ENCODE peak calls at places on chromosome 2, in five cellular contexts. L, P, R, H and K are unnamed samples.

GRCh38 chr2:70767699-70768584 is at the start of gene ADD2:
- DNase-seq in L (peak; percentile 83), P (peak; percentile 10), R (peak; percentile 93), H (no peak), K (peak; percentile 68)

GRCh38 chr2:208062113-208062512 is 36.8 kb upstream of the PLEKHM3 start:
- DNase-seq in L (peak; percentile 86), P (peak; percentile 33), R (peak; percentile 85), H (peak; percentile 26), K (peak; percentile 50)

GRCh38 chr2:186617771-186618170 is 27.9 kb downstream of the ITGAV start:
- DNase-seq in L (no peak), P (no peak), R (no peak), H (no peak), K (no peak)

GRCh38 chr2:234669611-234670010 is 172.7 kb upstream of the ARL4C start:
- DNase-seq in L (peak; percentile 71), P (no peak), R (peak; percentile 48), H (no peak), K (no peak)

GRCh38 chr2:163692611-163693482 is 43.0 kb downstream of the FIGN start:
- DNase-seq in L (peak; percentile 49), P (no peak), R (no peak), H (no peak), K (no peak)

GRCh38 chr2:134402385-134402784 is 148.5 kb downstream of the MGAT5 start:
- DNase-seq in L (no peak), P (no peak), R (no peak), H (no peak), K (no peak)

GRCh38 chr2:96664366-96664765 is 21.8 kb downstream of the FER1L5 start:
- DNase-seq in L (no peak), P (no peak), R (no peak), H (no peak), K (no peak)

GRCh38 chr2:10444463-10444862 is 3.7 kb downstream of the ODC1 start:
- DNase-seq in L (no peak), P (no peak), R (no peak), H (no peak), K (no peak)

GRCh38 chr2:47226124-47227040 is 71.3 kb upstream of the STPG4 start:
- DNase-seq in L (no peak), P (no peak), R (no peak), H (no peak), K (no peak)

GRCh38 chr2:137357641-137358040 is 592.3 kb downstream of the THSD7B start:
- DNase-seq in L (no peak), P (peak; percentile 13), R (no peak), H (no peak), K (no peak)

GRCh38 chr2:241570961-241571581 is 12.5 kb downstream of the BOK start:
- DNase-seq in L (no peak), P (no peak), R (no peak), H (no peak), K (no peak)

GRCh38 chr2:53568463-53568862 is 199.1 kb upstream of the CHAC2 start:
- DNase-seq in L (no peak), P (no peak), R (no peak), H (no peak), K (peak; percentile 26)

GRCh38 chr2:215692387-215693079 is 256.7 kb upstream of the FN1 start:
- DNase-seq in L (no peak), P (no peak), R (no peak), H (no peak), K (no peak)

GRCh38 chr2:28447943-28448737 is 47.7 kb upstream of the PLB1 start:
- DNase-seq in L (no peak), P (peak; percentile 84), R (no peak), H (no peak), K (peak; percentile 19)

GRCh38 chr2:176129013-176129796 is at the start of gene HOXD8:
- DNase-seq in L (peak; percentile 79), P (no peak), R (peak; percentile 88), H (peak; percentile 59), K (peak; percentile 96)
- TF ChIP-seq EZH2 in L (peak; percentile 87), P (peak; percentile 89), R (peak; percentile 95), H (no peak), K (no peak)

DNA sequence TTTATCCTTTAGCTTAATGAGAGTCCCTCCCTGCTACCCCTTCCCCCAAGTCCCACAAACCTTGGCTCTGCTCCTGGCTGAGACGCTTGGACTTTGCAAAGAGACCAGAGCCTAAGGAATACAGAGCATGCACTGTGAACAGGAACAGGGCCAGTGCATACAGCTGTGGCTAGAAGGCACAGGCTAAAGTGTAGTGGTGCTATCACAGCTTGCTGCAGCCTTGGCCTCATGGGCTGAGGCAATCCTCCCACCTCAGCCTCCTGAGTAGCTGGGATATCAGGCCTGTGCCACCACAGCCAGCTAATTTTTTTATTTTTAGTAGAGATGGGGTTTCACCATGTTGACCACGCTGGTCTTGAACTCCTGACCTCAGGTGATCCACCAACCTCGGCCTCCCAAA is 39.5 kb upstream of the ASXL2 start:
- DNase-seq in L (no peak), P (no peak), R (no peak), H (no peak), K (no peak)
- TF ChIP-seq CTCF in L (no peak), P (no peak), R (no peak), H (no peak), K (no peak)

DNA sequence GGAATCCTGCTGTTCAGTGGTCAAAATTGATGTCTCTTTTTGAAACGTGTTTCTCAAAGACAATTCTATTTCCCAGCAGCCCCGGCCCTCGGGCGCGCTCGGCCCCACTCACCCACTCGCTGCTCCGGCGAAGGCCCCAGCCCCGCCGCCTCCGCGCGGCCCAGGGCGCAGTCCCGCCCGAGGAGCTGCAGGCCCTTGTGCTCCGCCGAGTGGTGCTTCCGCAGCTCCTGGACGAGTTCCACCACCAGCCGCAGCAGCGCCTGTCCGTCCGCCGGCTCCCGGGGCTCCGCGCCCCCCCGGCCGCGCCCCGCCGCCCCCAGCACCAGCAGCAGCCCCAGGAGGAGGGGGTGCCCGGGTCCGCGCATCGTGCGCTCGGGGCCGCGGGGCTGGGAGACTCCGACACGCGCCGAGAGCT is 413 bp downstream of the ALKAL2 start:
- DNase-seq in L (peak; percentile 67), P (no peak), R (peak; percentile 68), H (no peak), K (peak; percentile 35)
- TF ChIP-seq EZH2 in L (no peak), P (peak; percentile 3), R (peak; percentile 69), H (no peak), K (peak; percentile 4)

GRCh38 chr2:109321570-109321969 is 192.6 kb downstream of the SH3RF3 start:
- DNase-seq in L (no peak), P (no peak), R (no peak), H (no peak), K (peak; percentile 26)
- TF ChIP-seq CTCF in L (no peak), P (no peak), R (no peak), H (no peak), K (no peak)

DNA sequence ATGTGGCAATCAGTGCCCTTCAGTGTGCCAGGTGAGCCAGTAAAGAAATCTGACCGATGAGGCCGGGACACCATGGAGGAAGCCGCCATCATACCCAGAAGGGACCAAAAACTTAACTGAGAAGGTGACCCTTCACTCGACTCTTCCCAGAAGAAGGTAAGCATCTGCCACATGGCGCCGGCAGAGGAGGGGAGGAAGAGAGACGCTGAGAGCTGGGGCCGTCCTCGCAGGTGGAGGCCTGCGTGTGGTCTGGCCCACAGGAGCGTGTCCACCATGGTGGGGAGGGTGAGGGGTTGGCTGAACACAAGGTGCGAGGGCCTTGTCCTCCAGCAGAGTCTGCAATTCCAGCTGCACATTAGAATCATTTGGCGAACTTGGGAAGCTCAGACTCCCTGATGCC is 513.1 kb upstream of the RAB6C start:
- DNase-seq in L (no peak), P (no peak), R (no peak), H (no peak), K (no peak)
- TF ChIP-seq EZH2 in L (no peak), P (no peak), R (no peak), H (no peak), K (no peak)

GRCh38 chr2:219622472-219622871 is 5.0 kb upstream of the SLC4A3 start:
- DNase-seq in L (no peak), P (no peak), R (no peak), H (no peak), K (no peak)

GRCh38 chr2:219616550-219616949 is 10.9 kb upstream of the SLC4A3 start:
- DNase-seq in L (no peak), P (no peak), R (no peak), H (no peak), K (no peak)

GRCh38 chr2:219620546-219620945 is 6.9 kb upstream of the SLC4A3 start:
- DNase-seq in L (no peak), P (no peak), R (no peak), H (no peak), K (no peak)

GRCh38 chr2:219618733-219619122 is 8.7 kb upstream of the SLC4A3 start:
- DNase-seq in L (no peak), P (no peak), R (no peak), H (no peak), K (no peak)

DNA sequence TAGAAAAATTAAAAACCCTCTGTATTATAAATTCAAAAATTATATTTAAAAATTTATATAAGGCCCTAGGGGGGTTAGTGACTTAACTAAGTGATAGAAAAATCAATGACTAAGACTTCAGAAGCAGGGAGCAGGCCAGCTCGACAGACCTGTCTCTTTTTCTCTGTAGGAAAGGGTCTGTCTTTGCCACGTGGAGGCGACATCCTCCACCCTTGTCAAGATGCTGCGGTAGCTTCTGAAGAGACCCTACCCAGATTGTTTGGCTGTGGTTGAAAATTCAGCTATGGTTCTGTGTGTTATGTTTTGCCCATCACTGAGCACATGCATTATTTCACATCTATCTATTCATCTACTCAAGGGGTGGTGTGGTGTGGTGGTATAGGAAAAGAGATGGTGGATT is 8.2 kb upstream of the SLC4A3 start:
- DNase-seq in L (peak; percentile 66), P (no peak), R (peak; percentile 57), H (no peak), K (no peak)
- TF ChIP-seq CTCF in L (peak; percentile 85), P (no peak), R (peak; percentile 56), H (no peak), K (peak; percentile 47)

DNA sequence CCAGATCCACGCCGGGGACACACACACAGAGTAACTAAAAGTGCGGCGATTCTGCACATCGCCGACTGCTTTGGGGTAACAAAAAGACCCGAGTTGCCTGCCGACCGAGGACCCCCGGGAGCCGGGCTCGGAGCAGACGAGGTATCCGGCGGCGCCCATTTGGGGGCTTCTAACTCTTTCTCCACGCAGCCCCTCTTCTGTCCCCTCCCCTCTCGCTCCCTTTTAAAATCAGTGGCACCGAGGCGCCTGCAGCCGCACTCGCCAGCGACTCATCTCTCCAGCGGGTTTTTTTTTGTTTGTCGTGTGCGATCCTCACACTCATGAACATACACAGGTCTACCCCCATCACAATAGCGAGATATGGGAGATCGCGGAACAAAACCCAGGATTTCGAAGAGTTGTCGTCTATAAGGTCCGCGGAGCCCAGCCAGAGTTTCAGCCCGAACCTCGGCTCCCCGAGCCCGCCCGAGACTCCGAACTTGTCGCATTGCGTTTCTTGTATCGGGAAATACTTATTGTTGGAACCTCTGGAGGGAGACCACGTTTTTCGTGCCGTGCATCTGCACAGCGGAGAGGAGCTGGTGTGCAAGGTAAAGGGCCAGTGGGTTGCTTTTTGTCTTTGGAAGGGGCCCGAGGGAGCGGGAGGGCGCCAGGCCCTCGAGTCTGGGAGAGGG is 1.4 kb downstream of the TRIB2 start:
- DNase-seq in L (peak; percentile 46), P (peak; percentile 47), R (peak; percentile 69), H (no peak), K (peak; percentile 65)
- TF ChIP-seq EZH2 in L (no peak), P (no peak), R (no peak), H (no peak), K (no peak)